ENCODE peak calls at places on chromosome 9, in four cellular contexts. One of them, this sample, is unnamed.

GRCh38 chr9:28093141-28093540 is 519.9 kb upstream of the C9orf72 start:
- DNase-seq in endothelial cell: no peak
- DNase-seq in Calu3: no peak
- DNase-seq in PC-3: no peak
- DNase-seq in this sample: no peak

GRCh38 chr9:123924727-123925126 is 5.2 kb downstream of the DENND1A start:
- DNase-seq in endothelial cell: no peak
- DNase-seq in Calu3: no peak
- DNase-seq in PC-3: peak; percentile 53
- DNase-seq in this sample: no peak

GRCh38 chr9:92558612-92559374 is 23.0 kb upstream of the ECM2 start:
- DNase-seq in endothelial cell: no peak
- DNase-seq in Calu3: no peak
- DNase-seq in PC-3: no peak
- DNase-seq in this sample: peak; percentile 8

GRCh38 chr9:97991818-97992217 is 8.7 kb downstream of the ANP32B start:
- DNase-seq in endothelial cell: no peak
- DNase-seq in Calu3: no peak
- DNase-seq in PC-3: no peak
- DNase-seq in this sample: no peak

GRCh38 chr9:21334969-21335632 is at the start of gene KLHL9:
- DNase-seq in endothelial cell: peak; percentile 87
- DNase-seq in Calu3: peak; percentile 83
- DNase-seq in PC-3: peak; percentile 81
- DNase-seq in this sample: peak; percentile 94

GRCh38 chr9:134175291-134175807 is 11.0 kb upstream of the RNU6ATAC start:
- DNase-seq in endothelial cell: no peak
- DNase-seq in Calu3: no peak
- DNase-seq in PC-3: peak; percentile 34
- DNase-seq in this sample: no peak

GRCh38 chr9:124315856-124316255 is 58.1 kb downstream of the NEK6 start:
- DNase-seq in endothelial cell: no peak
- DNase-seq in Calu3: no peak
- DNase-seq in PC-3: no peak
- DNase-seq in this sample: no peak

GRCh38 chr9:128081052-128081451 is 13.0 kb downstream of the SLC25A25 start:
- DNase-seq in endothelial cell: no peak
- DNase-seq in Calu3: no peak
- DNase-seq in PC-3: no peak
- DNase-seq in this sample: peak; percentile 41

GRCh38 chr9:91921371-91921770 is 28.7 kb downstream of the ROR2 start:
- DNase-seq in endothelial cell: no peak
- DNase-seq in Calu3: no peak
- DNase-seq in PC-3: no peak
- DNase-seq in this sample: no peak

GRCh38 chr9:99947395-99947794 is 40.9 kb downstream of the STX17 start:
- DNase-seq in endothelial cell: no peak
- DNase-seq in Calu3: no peak
- DNase-seq in PC-3: no peak
- DNase-seq in this sample: peak; percentile 9

GRCh38 chr9:129359871-129360536 is 181.9 kb upstream of the IER5L start:
- DNase-seq in endothelial cell: no peak
- DNase-seq in Calu3: no peak
- DNase-seq in PC-3: no peak
- DNase-seq in this sample: no peak

GRCh38 chr9:130465383-130466096 is 20.8 kb downstream of the ASS1 start:
- DNase-seq in endothelial cell: no peak
- DNase-seq in Calu3: no peak
- DNase-seq in PC-3: no peak
- DNase-seq in this sample: no peak

GRCh38 chr9:116979461-116979860 is 292.4 kb downstream of the TRIM32 start:
- DNase-seq in endothelial cell: no peak
- DNase-seq in Calu3: no peak
- DNase-seq in PC-3: peak; percentile 54
- DNase-seq in this sample: peak; percentile 18

GRCh38 chr9:130461218-130461630 is 16.5 kb downstream of the ASS1 start:
- DNase-seq in endothelial cell: peak; percentile 82
- DNase-seq in Calu3: peak; percentile 67
- DNase-seq in PC-3: peak; percentile 60
- DNase-seq in this sample: peak; percentile 60

GRCh38 chr9:128892223-128892892 is 10.4 kb downstream of the LRRC8A start:
- DNase-seq in endothelial cell: no peak
- DNase-seq in Calu3: peak; percentile 85
- DNase-seq in PC-3: peak; percentile 89
- DNase-seq in this sample: peak; percentile 52

This sample was measured in HT-29.